ENCODE peak calls at places on chromosomes 12 and 14, in four cellular contexts. O is IMR-90, N is H1, W is H9. E is an unnamed sample.

GRCh38 chr12:114682920-114683708 is 861 bp downstream of the TBX3 start:
- DNase-seq in O (no peak), N (no peak), W (peak), E (peak)

GRCh38 chr14:85471744-85472143 is 58.2 kb upstream of the FLRT2 start:
- DNase-seq in O (peak), N (peak), W (no peak), E (peak)

GRCh38 chr12:119122047-119122446 is 56.7 kb upstream of the HSPB8 start:
- DNase-seq in O (no peak), N (no peak), W (no peak), E (no peak)

GRCh38 chr12:46459111-46459510 is 86.5 kb upstream of the SLC38A2 start:
- DNase-seq in O (peak), N (no peak), W (no peak), E (peak)

GRCh38 chr12:119938049-119938667 is 50.9 kb upstream of the BICDL1 start:
- DNase-seq in O (peak), N (peak), W (peak), E (peak)

GRCh38 chr12:128140551-128140950 is 126.4 kb upstream of the TMEM132C start:
- DNase-seq in O (no peak), N (no peak), W (no peak), E (peak)

GRCh38 chr12:30378307-30378706 is 317.4 kb downstream of the IPO8 start:
- DNase-seq in O (no peak), N (no peak), W (no peak), E (no peak)

GRCh38 chr14:37591311-37591940 is 3.6 kb downstream of the FOXA1 start:
- DNase-seq in O (no peak), N (no peak), W (peak), E (peak)

GRCh38 chr12:74280156-74280655 is 257.4 kb upstream of the ATXN7L3B start:
- DNase-seq in O (no peak), N (no peak), W (no peak), E (no peak)

GRCh38 chr14:59585891-59586554 is 9.4 kb upstream of the CCDC175 start:
- DNase-seq in O (peak), N (no peak), W (no peak), E (no peak)

GRCh38 chr14:72801841-72802587 is 91.9 kb downstream of the DPF3 start:
- DNase-seq in O (peak), N (no peak), W (no peak), E (no peak)

GRCh38 chr12:52519826-52520662 is at the start of gene KRT5:
- DNase-seq in O (no peak), N (no peak), W (no peak), E (no peak)

GRCh38 chr14:54116972-54117371 is 160.3 kb upstream of the BMP4 start:
- DNase-seq in O (peak), N (no peak), W (no peak), E (no peak)

GRCh38 chr14:102205560-102205959 is 65.9 kb downstream of the WDR20 start:
- DNase-seq in O (no peak), N (no peak), W (no peak), E (no peak)

GRCh38 chr14:76371066-76371465 is 4.9 kb upstream of the ESRRB start:
- DNase-seq in O (no peak), N (no peak), W (no peak), E (no peak)

GRCh38 chr14:99191663-99192621 is 80.1 kb downstream of the BCL11B start:
- DNase-seq in O (peak), N (no peak), W (no peak), E (no peak)

GRCh38 chr14:31505411-31505810 is 17.6 kb upstream of the GPR33 start:
- DNase-seq in O (peak), N (no peak), W (no peak), E (no peak)

GRCh38 chr12:44377443-44378160 is 498.5 kb downstream of the NELL2 start:
- DNase-seq in O (no peak), N (no peak), W (no peak), E (no peak)

GRCh38 chr12:44375694-44376093 is 500.4 kb downstream of the NELL2 start:
- DNase-seq in O (no peak), N (no peak), W (no peak), E (no peak)

GRCh38 chr12:44379827-44380226 is 496.3 kb downstream of the NELL2 start:
- DNase-seq in O (no peak), N (no peak), W (peak), E (peak)

GRCh38 chr12:44385964-44386363 is 490.2 kb downstream of the NELL2 start:
- DNase-seq in O (no peak), N (no peak), W (no peak), E (no peak)

DNA sequence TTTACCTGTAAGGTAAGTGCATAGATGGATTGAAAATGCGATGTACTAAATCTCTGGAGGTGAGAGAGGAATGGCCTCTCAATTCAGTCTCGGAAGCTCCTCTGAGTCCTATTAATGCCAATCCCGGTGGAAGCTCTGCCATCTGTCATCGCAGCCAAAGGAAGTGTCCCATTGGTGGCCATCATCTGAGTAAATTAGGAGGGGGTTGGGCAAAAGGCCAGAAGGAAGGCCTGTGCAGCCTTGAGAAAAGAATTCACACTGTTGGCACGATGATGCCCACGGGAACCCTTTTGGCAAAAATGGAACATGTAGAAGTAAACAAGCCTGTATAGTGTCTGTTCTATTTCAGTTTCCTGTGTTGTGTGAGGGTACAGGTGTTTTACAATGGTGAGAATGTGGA is 494.8 kb downstream of the NELL2 start:
- DNase-seq in O (no peak), N (no peak), W (no peak), E (no peak)
- H3K56ac ChIP-seq in O (no peak), N (no peak), W (no peak), E (no peak)

DNA sequence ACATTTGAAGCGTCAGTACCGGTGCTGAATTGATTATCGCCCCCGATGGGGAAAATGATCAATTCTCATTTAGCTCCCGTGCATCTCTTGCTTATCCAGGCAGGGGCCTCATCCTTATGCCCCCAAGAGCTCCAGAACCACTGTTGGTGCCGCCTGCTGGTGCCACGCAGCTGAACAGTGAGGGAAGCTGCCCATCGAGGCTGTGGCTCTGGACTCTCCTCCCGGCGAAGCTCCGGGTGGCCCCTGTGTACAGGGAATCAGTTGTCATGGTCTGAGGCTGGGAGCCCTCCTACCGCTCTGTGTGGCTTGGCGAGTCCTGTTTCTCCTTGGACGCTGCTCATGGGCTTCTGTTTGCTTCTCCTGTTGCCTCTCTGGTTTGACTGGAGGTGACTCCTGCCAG is 4.7 kb downstream of the KIF26A start:
- DNase-seq in O (no peak), N (no peak), W (peak), E (no peak)
- H2AK5ac ChIP-seq in O (no peak), N (no peak), W (no peak), E (no peak)

GRCh38 chr14:74568896-74569295 is 43.1 kb downstream of the LTBP2 start:
- DNase-seq in O (no peak), N (no peak), W (no peak), E (no peak)
- H3K4me2 ChIP-seq in O (no peak), N (no peak), W (no peak), E (no peak)

GRCh38 chr12:67697443-67697842 is 48.9 kb downstream of the DYRK2 start:
- DNase-seq in O (no peak), N (no peak), W (no peak), E (no peak)
- H3K56ac ChIP-seq in O (no peak), N (no peak), W (no peak), E (no peak)

GRCh38 chr12:3046441-3047200 is 30.6 kb upstream of the TSPAN9 start:
- DNase-seq in O (no peak), N (no peak), W (no peak), E (no peak)

GRCh38 chr12:3048540-3048939 is 28.6 kb upstream of the TSPAN9 start:
- DNase-seq in O (no peak), N (no peak), W (no peak), E (no peak)

GRCh38 chr12:3047961-3048360 is 29.2 kb upstream of the TSPAN9 start:
- DNase-seq in O (no peak), N (no peak), W (peak), E (no peak)

GRCh38 chr12:3049596-3050314 is 27.4 kb upstream of the TSPAN9 start:
- DNase-seq in O (no peak), N (no peak), W (no peak), E (no peak)

GRCh38 chr12:3049176-3049575 is 28.0 kb upstream of the TSPAN9 start:
- DNase-seq in O (no peak), N (no peak), W (no peak), E (no peak)
- H2AK5ac ChIP-seq in O (no peak), N (no peak), W (no peak), E (no peak)